ENCODE peak calls at places on chromosomes 13 and 19, in seven cellular contexts. Y is astrocyte of the spinal cord, J is GM06990, A is PC-9, B is fibroblast of lung, G is OCI-LY7, V is epithelial cell of esophagus. W is an unnamed sample.

GRCh38 chr19:45171211-45171623 is 6.8 kb downstream of the TRAPPC6A start:
- DNase-seq in Y (no peak), J (no peak), A (no peak), B (no peak), G (no peak), V (peak), W (no peak)

GRCh38 chr19:5665781-5666513 is 14.4 kb downstream of the MICOS13 start:
- DNase-seq in Y (peak), J (no peak), A (no peak), B (peak), G (no peak), V (peak), W (peak)

GRCh38 chr19:10553087-10553667 is 9.5 kb downstream of the ATG4D start:
- DNase-seq in Y (no peak), J (no peak), A (no peak), B (no peak), G (peak), V (no peak), W (no peak)

GRCh38 chr13:35252536-35253205 is 223.8 kb downstream of the MAB21L1 start:
- DNase-seq in Y (no peak), J (peak), A (no peak), B (no peak), G (peak), V (peak), W (no peak)

GRCh38 chr13:77980592-77980991 is 62.0 kb upstream of the EDNRB start:
- DNase-seq in Y (peak), J (no peak), A (no peak), B (peak), G (no peak), V (peak), W (peak)

GRCh38 chr13:24505756-24506155 is 6.8 kb downstream of the PARP4 start:
- DNase-seq in Y (no peak), J (peak), A (no peak), B (no peak), G (no peak), V (no peak), W (no peak)

GRCh38 chr13:36096411-36097184 is 34.6 kb downstream of the DCLK1 start:
- DNase-seq in Y (no peak), J (no peak), A (no peak), B (peak), G (no peak), V (peak), W (no peak)

GRCh38 chr19:38425810-38426466 is at the start of gene RASGRP4:
- DNase-seq in Y (no peak), J (peak), A (no peak), B (no peak), G (no peak), V (no peak), W (no peak)

GRCh38 chr19:7748756-7749155 is 1.4 kb upstream of the CD209 start:
- DNase-seq in Y (no peak), J (no peak), A (peak), B (no peak), G (no peak), V (peak), W (no peak)

GRCh38 chr19:44866672-44867071 is 20.6 kb downstream of the NECTIN2 start:
- DNase-seq in Y (no peak), J (no peak), A (no peak), B (no peak), G (no peak), V (no peak), W (no peak)

GRCh38 chr19:27776020-27776419 is 1436.9 kb downstream of the UQCRFS1 start:
- DNase-seq in Y (peak), J (no peak), A (no peak), B (peak), G (peak), V (peak), W (no peak)

GRCh38 chr13:46385946-46386345 is 1.1 kb downstream of the RUBCNL start:
- DNase-seq in Y (no peak), J (peak), A (no peak), B (no peak), G (peak), V (no peak), W (no peak)

GRCh38 chr13:106246237-106246636 is 289.2 kb downstream of the EFNB2 start:
- DNase-seq in Y (peak), J (no peak), A (no peak), B (no peak), G (no peak), V (no peak), W (no peak)

GRCh38 chr13:23510544-23510916 is 59.7 kb upstream of the TNFRSF19 start:
- DNase-seq in Y (no peak), J (no peak), A (no peak), B (peak), G (no peak), V (peak), W (no peak)

GRCh38 chr13:86974995-86975328 is 696.2 kb upstream of the SLITRK5 start:
- DNase-seq in Y (no peak), J (no peak), A (no peak), B (no peak), G (no peak), V (no peak), W (no peak)

GRCh38 chr13:76223565-76223964 is 587.4 kb downstream of the LMO7 start:
- DNase-seq in Y (no peak), J (no peak), A (no peak), B (no peak), G (no peak), V (no peak), W (no peak)

GRCh38 chr13:44311011-44311481 is 62.6 kb upstream of the SERP2 start:
- DNase-seq in Y (peak), J (no peak), A (peak), B (peak), G (no peak), V (peak), W (no peak)

GRCh38 chr13:47564041-47564440 is 437.0 kb downstream of the SUCLA2 start:
- DNase-seq in Y (no peak), J (no peak), A (no peak), B (peak), G (no peak), V (no peak), W (no peak)

GRCh38 chr13:20475927-20476691 is 49.5 kb downstream of the CRYL1 start:
- DNase-seq in Y (peak), J (peak), A (no peak), B (no peak), G (no peak), V (no peak), W (no peak)
- TF ChIP-seq CTCF in Y (no peak), J (no peak), A (no peak), B (no peak), G (no peak), V (no peak), W (no peak)

GRCh38 chr13:99629641-99630040 is 128.4 kb downstream of the TM9SF2 start:
- DNase-seq in Y (no peak), J (no peak), A (no peak), B (no peak), G (no peak), V (no peak), W (no peak)

GRCh38 chr13:99634672-99635071 is 133.4 kb downstream of the TM9SF2 start:
- DNase-seq in Y (no peak), J (no peak), A (no peak), B (no peak), G (no peak), V (no peak), W (no peak)

GRCh38 chr13:99628442-99628841 is 127.2 kb downstream of the TM9SF2 start:
- DNase-seq in Y (no peak), J (no peak), A (no peak), B (no peak), G (no peak), V (no peak), W (no peak)

GRCh38 chr13:99626461-99627082 is 125.3 kb downstream of the TM9SF2 start:
- DNase-seq in Y (peak), J (no peak), A (no peak), B (peak), G (no peak), V (peak), W (no peak)

DNA sequence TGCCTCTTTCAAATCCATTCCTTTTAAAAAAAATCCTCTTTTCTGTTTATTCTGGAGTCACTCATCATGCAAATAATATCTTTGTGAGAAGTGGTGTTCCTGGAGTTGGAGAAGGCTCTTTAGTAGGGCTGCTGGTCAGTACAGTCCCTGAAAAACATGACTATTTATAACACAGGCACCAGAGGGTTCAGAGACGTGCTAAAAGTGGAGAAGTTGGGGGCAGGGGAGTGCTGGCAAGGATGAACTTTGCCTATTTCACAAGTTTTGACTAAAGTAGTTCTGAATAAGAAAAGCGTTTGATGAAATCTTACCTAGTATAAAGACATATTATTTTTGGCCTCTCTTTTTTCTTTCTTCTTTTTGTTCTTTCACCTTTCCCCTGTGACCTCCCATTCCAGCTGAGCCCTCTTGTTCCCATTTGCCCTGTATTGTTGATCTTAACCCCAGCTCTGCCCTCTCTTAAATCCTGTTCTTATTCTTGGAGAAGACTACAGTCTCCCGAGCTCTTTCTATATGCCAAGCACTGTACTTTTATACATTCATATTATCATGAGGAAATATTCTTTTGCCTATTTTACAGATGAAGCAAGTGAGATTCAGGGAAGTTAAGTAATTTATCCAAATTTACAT is 129.1 kb downstream of the TM9SF2 start:
- DNase-seq in Y (no peak), J (no peak), A (no peak), B (no peak), G (no peak), V (no peak), W (no peak)
- H3K4me3 ChIP-seq in Y (no peak), J (no peak), A (no peak), B (no peak), G (no peak), V (no peak), W (no peak)

GRCh38 chr19:16836115-16836905 is 7.1 kb downstream of the SIN3B start:
- DNase-seq in Y (no peak), J (peak), A (no peak), B (no peak), G (peak), V (peak), W (no peak)
- TF ChIP-seq CTCF in Y (peak), J (no peak), A (no peak), B (peak), G (peak), V (peak), W (no peak)

GRCh38 chr19:49333426-49334288 is 1.5 kb upstream of the CD37 start:
- DNase-seq in Y (no peak), J (peak), A (no peak), B (no peak), G (peak), V (peak), W (no peak)
- H3K4me3 ChIP-seq in Y (no peak), J (peak), A (no peak), B (no peak), G (peak), V (no peak), W (no peak)

DNA sequence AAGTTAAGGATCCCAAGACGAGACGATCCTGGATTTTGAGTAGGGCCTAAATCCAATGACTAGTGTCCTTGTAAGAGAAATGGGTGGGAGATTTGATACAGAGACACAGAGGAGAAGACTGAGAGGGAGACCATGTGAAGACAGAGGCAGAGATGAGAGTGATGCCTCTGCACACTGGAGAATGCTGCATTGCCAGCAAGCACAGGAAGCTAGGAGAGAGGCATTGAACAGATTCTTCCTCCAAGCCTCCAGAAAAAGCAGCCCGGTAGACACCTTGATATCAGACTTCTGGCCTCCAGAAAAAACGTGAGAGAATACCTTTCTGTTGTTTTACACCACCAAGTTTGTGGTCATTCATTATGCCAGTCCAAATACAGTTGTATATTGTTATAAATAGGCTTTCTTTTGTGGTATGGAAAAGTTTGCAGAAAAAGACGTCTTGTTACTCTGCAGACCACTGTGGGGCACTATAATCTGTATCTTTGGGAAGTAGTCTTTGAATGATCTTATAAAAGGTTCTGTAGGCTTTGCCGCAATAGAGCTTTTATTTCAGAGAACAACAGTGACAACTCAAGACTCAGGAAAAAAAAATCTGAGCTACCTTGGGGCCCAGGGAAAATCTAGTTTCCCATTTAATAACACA is 17.9 kb upstream of the RFC3 start:
- DNase-seq in Y (peak), J (no peak), A (no peak), B (peak), G (peak), V (peak), W (peak)
- TF ChIP-seq CTCF in Y (peak), J (peak), A (peak), B (peak), G (peak), V (peak), W (peak)

DNA sequence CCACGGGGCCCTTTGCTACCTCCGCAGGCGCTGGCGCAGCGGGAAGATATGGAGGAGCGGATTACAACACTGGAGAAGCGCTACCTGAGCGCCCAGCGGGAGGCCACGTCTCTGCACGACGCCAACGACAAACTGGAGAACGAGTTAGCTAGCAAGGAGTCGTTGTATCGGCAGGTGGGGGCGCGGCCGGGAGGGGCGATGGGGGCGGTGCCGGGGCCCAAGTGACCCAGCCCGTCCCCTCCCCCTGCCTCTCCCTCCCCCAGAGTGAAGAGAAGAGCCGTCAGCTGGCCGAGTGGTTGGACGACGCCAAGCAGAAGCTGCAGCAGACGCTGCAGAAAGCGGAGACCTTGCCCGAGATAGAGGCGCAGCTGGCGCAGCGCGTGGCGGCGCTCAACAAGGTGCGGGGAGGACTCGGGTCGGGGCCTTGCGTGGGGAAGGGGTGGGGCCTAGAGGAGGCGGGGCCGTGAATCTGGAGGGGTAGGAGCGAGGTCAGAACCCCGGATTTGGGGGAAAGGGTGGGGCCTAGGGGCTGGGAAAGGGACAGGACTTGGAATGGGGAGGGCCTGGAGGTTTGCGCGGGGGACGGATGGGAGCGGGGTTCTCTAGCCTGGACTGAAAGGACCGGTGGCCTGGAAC is 13.7 kb downstream of the PPFIA3 start:
- DNase-seq in Y (no peak), J (no peak), A (peak), B (no peak), G (no peak), V (no peak), W (no peak)
- H3K4me3 ChIP-seq in Y (peak), J (no peak), A (no peak), B (no peak), G (no peak), V (peak), W (no peak)

GRCh38 chr13:113238542-113238941 is 29.1 kb downstream of the CUL4A start:
- DNase-seq in Y (no peak), J (no peak), A (no peak), B (no peak), G (no peak), V (no peak), W (no peak)
- TF ChIP-seq CTCF in Y (no peak), J (no peak), A (no peak), B (no peak), G (no peak), V (no peak), W (no peak)

DNA sequence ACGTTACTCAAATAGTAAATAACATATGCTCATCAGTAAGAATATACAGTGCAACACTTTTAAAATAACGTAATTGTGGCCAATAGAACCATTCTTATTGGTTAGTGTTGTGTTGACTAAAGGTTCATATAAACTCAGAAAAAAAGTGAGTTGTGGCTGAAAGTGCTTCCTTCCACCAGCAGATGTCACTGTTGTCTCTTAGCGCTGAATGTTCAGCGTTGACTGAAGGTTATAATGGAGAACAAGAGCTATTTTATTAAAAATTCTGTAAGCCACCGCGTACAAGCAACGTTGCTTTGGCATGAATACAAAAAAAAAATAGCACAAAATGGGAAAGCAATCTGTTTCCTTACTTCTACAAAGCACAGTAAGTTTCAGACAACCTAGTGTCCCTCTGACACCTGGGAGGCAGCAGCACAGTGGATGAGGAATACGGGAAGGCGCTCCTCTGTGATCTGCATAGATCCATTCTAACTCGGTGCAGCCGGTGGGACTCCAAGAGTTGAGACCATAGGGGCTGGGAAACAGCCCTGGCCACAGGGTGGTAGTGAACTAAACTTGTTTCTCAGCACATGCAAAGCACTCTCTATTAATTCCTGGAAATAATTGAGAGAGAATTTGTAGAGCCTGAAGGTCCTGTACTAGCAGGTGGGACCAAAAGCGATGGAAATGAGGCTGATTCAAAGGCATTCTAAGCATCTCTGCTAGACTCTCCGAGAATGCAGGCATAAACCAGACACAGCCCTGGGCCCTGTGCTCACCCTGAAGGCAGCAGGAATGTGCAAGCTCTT is 23.9 kb upstream of the OXGR1 start:
- DNase-seq in Y (peak), J (no peak), A (peak), B (peak), G (peak), V (peak), W (peak)
- H3K4me3 ChIP-seq in Y (no peak), J (no peak), A (no peak), B (no peak), G (no peak), V (no peak), W (no peak)

GRCh38 chr19:34676697-34677385 is at the start of gene SCGB2B2:
- DNase-seq in Y (no peak), J (no peak), A (peak), B (no peak), G (peak), V (no peak), W (no peak)
- TF ChIP-seq CTCF in Y (peak), J (no peak), A (no peak), B (no peak), G (no peak), V (no peak), W (no peak)

GRCh38 chr13:42875448-42876269 is 94.3 kb downstream of the FAM216B start:
- DNase-seq in Y (peak), J (no peak), A (no peak), B (peak), G (no peak), V (no peak), W (no peak)
- H3K4me3 ChIP-seq in Y (no peak), J (no peak), A (no peak), B (no peak), G (no peak), V (no peak), W (no peak)

W was measured in astrocyte of the cerebellum.